ENCODE peak calls at places on chromosomes 16 and 17, in six cellular contexts. A is type B pancreatic cell; N is RWPE1; I is CD4-positive, alpha-beta T cell; Z is AG10803; T is A549. X is an unnamed sample.

GRCh38 chr17:44628234-44629188 is 27.8 kb upstream of the MEIOC start:
- DNase-seq in A (no peak), I (no peak), N (no peak), T (no peak), Z (no peak), X (no peak)

GRCh38 chr17:42016411-42016831 is 818 bp downstream of the DNAJC7 start:
- DNase-seq in T (no peak), N (no peak), Z (peak), I (no peak), A (no peak), X (peak)

GRCh38 chr17:82772026-82772425 is 20.2 kb downstream of the TBCD start:
- DNase-seq in N (peak), Z (peak), I (no peak), A (no peak), T (peak), X (peak)

GRCh38 chr16:58487566-58488351 is 12.2 kb upstream of the NDRG4 start:
- DNase-seq in I (peak), A (peak), Z (peak), N (peak), T (peak), X (peak)

GRCh38 chr17:37286430-37286829 is 89.4 kb upstream of the C17orf78 start:
- DNase-seq in Z (no peak), N (no peak), I (no peak), T (no peak), A (no peak), X (no peak)

GRCh38 chr17:50301891-50302584 is 27.8 kb downstream of the TMEM92 start:
- DNase-seq in Z (no peak), T (no peak), A (no peak), I (no peak), N (no peak), X (no peak)

GRCh38 chr16:77359065-77359502 is 75.8 kb downstream of the ADAMTS18 start:
- DNase-seq in A (no peak), T (peak), N (no peak), I (no peak), Z (peak), X (no peak)

GRCh38 chr17:60151355-60151754 is 1.6 kb downstream of the CA4 start:
- DNase-seq in T (no peak), Z (no peak), I (no peak), N (no peak), A (no peak), X (no peak)

GRCh38 chr17:79211061-79211770 is 136.6 kb downstream of the ENGASE start:
- DNase-seq in T (no peak), A (no peak), Z (no peak), I (no peak), N (no peak), X (no peak)

GRCh38 chr16:77376358-77376757 is 58.5 kb downstream of the ADAMTS18 start:
- DNase-seq in Z (no peak), N (no peak), I (no peak), A (no peak), T (no peak), X (no peak)

GRCh38 chr16:17510532-17510931 is 39.8 kb upstream of the XYLT1 start:
- DNase-seq in Z (peak), A (no peak), I (no peak), N (no peak), T (no peak), X (peak)

GRCh38 chr16:67941469-67942199 is 2.3 kb downstream of the LCAT start:
- DNase-seq in A (no peak), N (no peak), Z (no peak), T (no peak), I (no peak), X (no peak)

GRCh38 chr17:47285003-47285402 is 31.4 kb downstream of the ITGB3 start:
- DNase-seq in I (no peak), T (no peak), Z (no peak), N (no peak), A (no peak), X (no peak)

GRCh38 chr16:27398894-27399853 is 2.8 kb upstream of the IL21R start:
- DNase-seq in T (no peak), N (no peak), Z (no peak), A (no peak), I (no peak), X (no peak)

GRCh38 chr16:86289304-86289703 is 221.0 kb upstream of the FOXF1 start:
- DNase-seq in I (no peak), T (no peak), N (no peak), Z (no peak), A (no peak), X (no peak)

GRCh38 chr17:44547625-44548297 is 9.5 kb upstream of the FZD2 start:
- DNase-seq in I (no peak), Z (no peak), T (no peak), A (no peak), N (no peak), X (no peak)

GRCh38 chr17:78794399-78794798 is 12.3 kb upstream of the CYTH1 start:
- DNase-seq in T (no peak), N (no peak), Z (no peak), A (no peak), I (no peak), X (no peak)

GRCh38 chr16:56477096-56477878 is 25.9 kb downstream of the OGFOD1 start:
- DNase-seq in T (peak), A (no peak), I (no peak), Z (peak), N (peak), X (peak)

GRCh38 chr16:12971216-12971615 is 69.8 kb downstream of the SHISA9 start:
- DNase-seq in A (no peak), N (peak), I (no peak), T (peak), Z (peak), X (peak)

GRCh38 chr16:75550211-75550662 is 5.8 kb downstream of the TMEM231 start:
- DNase-seq in A (no peak), N (no peak), Z (no peak), T (peak), I (no peak), X (peak)
- TF ChIP-seq CTCF in A (peak), N (no peak), Z (peak), T (no peak), I (no peak), X (peak)

GRCh38 chr16:425740-426114 is 278 bp downstream of the RAB11FIP3 start:
- DNase-seq in T (no peak), I (no peak), Z (no peak), N (peak), A (no peak), X (no peak)

GRCh38 chr16:426115-426905 is 861 bp downstream of the RAB11FIP3 start:
- DNase-seq in I (no peak), Z (no peak), T (no peak), N (peak), A (no peak), X (no peak)

GRCh38 chr16:424623-425081 is 797 bp upstream of the RAB11FIP3 start:
- DNase-seq in A (no peak), Z (peak), N (no peak), T (no peak), I (no peak), X (peak)

GRCh38 chr16:424033-424622 is 1.3 kb upstream of the RAB11FIP3 start:
- DNase-seq in A (no peak), I (no peak), N (peak), Z (peak), T (peak), X (peak)

GRCh38 chr16:425082-425718 is at the start of gene RAB11FIP3:
- DNase-seq in T (peak), I (peak), A (peak), Z (peak), N (peak), X (peak)
- TF ChIP-seq CTCF in T (peak), I (peak), A (peak), Z (no peak), N (no peak), X (peak)

GRCh38 chr17:39107973-39108372 is 43.5 kb downstream of the PLXDC1 start:
- DNase-seq in T (no peak), Z (no peak), I (no peak), N (no peak), A (no peak), X (no peak)
- TF ChIP-seq CTCF in T (no peak), Z (no peak), I (no peak), N (no peak), A (no peak), X (no peak)

DNA sequence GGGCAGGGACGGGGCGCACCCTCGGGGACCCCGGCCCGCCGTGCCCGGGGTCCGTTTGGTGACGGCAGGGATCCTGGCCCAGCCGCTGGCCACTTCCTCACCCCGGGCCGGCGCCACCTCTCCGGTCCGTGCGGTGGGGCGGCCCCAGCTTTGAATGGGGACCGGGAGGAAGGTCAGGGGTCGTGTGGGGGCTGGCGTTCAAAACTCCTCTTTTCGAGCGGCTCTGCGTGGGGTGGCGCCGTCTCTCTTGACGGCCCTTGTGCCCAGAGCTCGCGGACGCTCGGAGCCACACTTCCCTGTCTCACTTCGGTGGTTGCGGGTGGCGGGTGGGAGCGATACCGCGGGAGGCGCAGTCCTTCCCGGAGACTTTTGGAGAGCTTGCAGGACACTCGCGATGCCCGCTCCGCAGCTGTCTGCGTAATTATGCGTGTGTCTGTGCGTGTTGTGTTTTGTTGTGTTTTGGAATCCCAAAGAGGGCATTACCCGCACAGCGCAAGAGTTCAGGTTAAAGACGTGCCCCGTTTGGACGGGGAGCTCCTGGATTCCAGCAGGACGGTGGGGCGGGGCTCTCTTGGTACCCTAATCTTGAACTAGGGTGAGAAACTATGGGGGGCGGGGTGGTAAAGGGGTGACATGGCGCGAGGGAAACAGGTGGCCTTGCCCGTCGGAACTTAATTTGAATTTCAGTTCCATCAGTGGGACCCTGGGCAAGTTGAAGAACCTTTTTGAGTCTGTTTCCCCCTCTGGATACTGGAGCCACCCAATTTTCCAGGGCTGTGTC is 639 bp downstream of the PLCG2 start:
- DNase-seq in N (no peak), T (peak), I (no peak), A (no peak), Z (no peak), X (no peak)
- TF ChIP-seq CTCF in N (no peak), T (no peak), I (no peak), A (no peak), Z (no peak), X (no peak)

GRCh38 chr17:76539631-76540271 is at the start of gene PRCD:
- DNase-seq in T (peak), Z (no peak), I (no peak), N (no peak), A (no peak), X (no peak)
- TF ChIP-seq CTCF in T (no peak), Z (no peak), I (no peak), N (no peak), A (peak), X (peak)

GRCh38 chr17:21285164-21286065 is 904 bp downstream of the MAP2K3 start:
- DNase-seq in A (no peak), N (no peak), I (no peak), T (no peak), Z (peak), X (peak)
- TF ChIP-seq CTCF in A (no peak), N (no peak), I (no peak), T (no peak), Z (no peak), X (no peak)

DNA sequence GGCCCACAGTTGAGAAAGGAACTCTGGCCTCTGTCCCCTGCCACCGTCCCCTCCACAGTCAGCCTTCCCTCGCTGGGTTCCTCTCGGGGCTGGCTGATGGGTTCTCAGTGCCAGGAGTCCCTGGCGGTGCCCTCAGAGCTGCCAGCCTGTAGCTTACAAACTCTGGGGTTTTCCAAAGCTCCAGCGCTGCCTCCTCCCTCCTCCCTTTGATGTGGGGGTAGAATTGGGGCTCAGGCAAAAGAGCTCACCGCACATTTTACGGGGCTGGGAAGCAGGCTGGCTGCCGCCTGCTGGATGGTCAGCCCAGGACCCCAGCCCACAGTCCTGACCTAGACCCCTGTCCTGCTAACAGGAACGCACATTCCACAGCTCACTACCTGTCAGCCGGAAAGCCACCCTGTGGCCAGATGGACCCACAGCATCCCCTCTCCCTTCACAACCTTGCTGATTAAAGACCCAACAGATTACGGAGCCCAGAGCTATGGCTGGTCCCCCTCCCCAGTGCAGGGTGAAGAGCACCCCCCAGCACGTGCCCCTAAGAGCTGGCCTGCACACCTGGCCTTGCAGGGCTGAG is 6.0 kb downstream of the VASN start:
- DNase-seq in I (no peak), Z (no peak), N (no peak), A (no peak), T (no peak), X (no peak)
- TF ChIP-seq CTCF in I (no peak), Z (peak), N (no peak), A (peak), T (no peak), X (peak)

DNA sequence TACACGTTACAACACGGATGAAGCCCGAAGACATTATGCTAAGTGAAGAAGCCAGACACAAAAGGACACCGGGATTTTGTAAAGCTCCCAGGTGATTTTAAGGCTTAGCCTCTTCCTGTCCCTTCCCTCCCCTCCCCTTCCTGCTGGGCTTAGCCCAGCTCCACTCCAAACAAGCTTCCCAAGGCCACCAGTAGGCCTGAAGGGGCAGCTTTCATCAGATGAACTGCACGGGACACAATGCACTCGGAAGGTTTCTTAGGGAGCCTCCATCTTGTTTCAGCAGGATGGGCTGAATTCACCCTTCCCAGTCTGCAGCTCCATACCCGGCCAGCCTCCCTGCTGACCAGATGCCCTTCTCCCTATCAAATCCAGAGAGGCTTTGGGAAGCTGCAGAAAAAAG is 10.4 kb downstream of the MEFV start:
- DNase-seq in A (no peak), I (no peak), Z (no peak), T (no peak), N (no peak), X (no peak)
- TF ChIP-seq CTCF in A (no peak), I (no peak), Z (no peak), T (no peak), N (no peak), X (no peak)

DNA sequence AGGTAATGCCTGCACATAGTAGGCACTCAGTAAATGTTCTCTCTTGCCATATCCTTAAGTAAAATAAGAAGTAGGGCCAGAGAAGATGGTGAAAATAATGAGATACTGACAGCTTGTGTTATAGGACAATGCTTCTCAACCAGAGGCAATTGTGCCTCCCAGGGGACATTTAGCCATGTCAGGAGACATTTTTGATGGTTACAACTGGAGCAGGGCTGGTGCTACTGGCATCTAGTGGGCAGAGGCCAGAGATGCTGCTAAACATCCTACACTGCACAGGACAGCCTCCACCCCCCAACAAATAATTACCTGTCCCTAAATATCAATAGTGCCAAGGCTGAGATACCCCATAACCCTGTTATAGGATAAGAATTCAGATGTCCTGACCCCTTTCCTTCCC is 1.7 kb downstream of the RAD51D start:
- DNase-seq in I (no peak), T (no peak), A (no peak), Z (peak), N (no peak), X (peak)
- TF ChIP-seq CTCF in I (no peak), T (peak), A (no peak), Z (peak), N (no peak), X (peak)

DNA sequence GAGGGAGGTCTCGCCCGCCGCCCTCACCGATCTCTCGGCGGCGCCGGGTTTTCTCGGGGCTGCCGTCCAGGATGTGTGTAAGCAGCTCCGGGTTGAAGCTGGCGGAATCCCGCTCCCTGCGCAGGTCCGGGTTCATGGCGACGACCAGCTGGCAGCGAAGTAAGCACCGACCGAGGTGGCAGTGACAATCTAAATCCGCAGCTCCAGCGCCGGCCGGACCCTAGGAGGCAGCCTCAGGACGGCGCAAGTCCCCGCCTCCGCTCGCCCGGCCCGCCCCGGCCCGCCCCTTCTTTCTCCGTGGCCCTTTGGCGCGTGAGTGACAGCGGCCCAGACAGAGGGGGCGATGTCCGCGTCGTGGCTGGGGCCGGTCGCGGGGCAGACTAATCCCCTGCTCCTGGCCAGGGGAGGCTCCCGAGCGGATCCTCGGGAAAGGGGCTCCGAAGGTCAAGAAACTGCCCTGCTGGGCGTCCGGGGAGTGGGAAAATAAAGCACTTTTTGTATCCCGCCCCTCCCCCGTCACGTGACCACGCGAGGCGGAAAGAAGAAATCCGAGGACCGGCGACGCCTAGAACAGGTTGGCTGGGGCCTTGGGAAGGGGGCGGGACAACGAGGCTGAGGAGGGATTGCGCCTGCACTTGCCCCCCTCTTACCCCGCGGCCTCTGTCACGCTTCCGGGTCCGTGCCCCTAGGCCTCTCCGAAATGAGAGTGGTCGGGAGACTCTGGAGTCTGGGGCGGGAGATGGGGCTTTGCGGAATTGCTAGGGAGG is at the start of the genes ACOX1 and TEN1:
- DNase-seq in Z (peak), I (peak), T (peak), A (peak), N (peak), X (peak)
- TF ChIP-seq CTCF in Z (peak), I (no peak), T (peak), A (peak), N (peak), X (peak)

X was measured in HFFc6.